ENCODE peak calls at places on chromosomes 12 and 14, in six cellular contexts. S, I, P, C, R and X are unnamed samples.

GRCh38 chr12:25459541-25459951 is 93.5 kb downstream of the LMNTD1 start:
- DNase-seq in I (no peak), P (no peak), S (no peak), C (no peak), R (no peak), X (no peak)

GRCh38 chr12:63955831-63956685 is 111.6 kb downstream of the SRGAP1 start:
- DNase-seq in P (no peak), R (peak), C (peak), S (no peak), I (no peak), X (no peak)

GRCh38 chr12:92363295-92364146 is 217.9 kb upstream of the BTG1 start:
- DNase-seq in C (peak), I (peak), S (peak), P (peak), R (peak), X (no peak)

GRCh38 chr12:93008044-93008778 is 79.1 kb upstream of the EEA1 start:
- DNase-seq in C (no peak), P (no peak), I (no peak), R (no peak), S (no peak), X (no peak)

GRCh38 chr14:22980672-22981089 is 1.7 kb downstream of the AJUBA start:
- DNase-seq in S (no peak), C (peak), I (peak), P (no peak), R (peak), X (peak)

GRCh38 chr14:69046468-69046867 is 67.4 kb upstream of the ACTN1 start:
- DNase-seq in P (no peak), S (no peak), I (no peak), R (no peak), C (peak), X (no peak)

GRCh38 chr12:27785882-27786570 is 6.0 kb upstream of the MANSC4 start:
- DNase-seq in P (no peak), S (no peak), C (peak), R (peak), I (no peak), X (no peak)

GRCh38 chr12:23049180-23049579 is 424.2 kb downstream of the ETNK1 start:
- DNase-seq in I (no peak), P (no peak), R (peak), C (no peak), S (no peak), X (no peak)